ENCODE peak calls at places on chromosomes 12 and 14, in six cellular contexts. L is HCT116, I is PC-3, A is GM23248, J is neural progenitor cell, U is hepatocyte. S is an unnamed sample.

GRCh38 chr12:64010069-64010686 is 165.7 kb downstream of the SRGAP1 start:
- DNase-seq in L (no peak), I (peak; percentile 85), A (peak; percentile 86), J (no peak), U (no peak), S (no peak)

GRCh38 chr12:32501835-32502333 is 102.5 kb downstream of the FGD4 start:
- DNase-seq in L (no peak), I (no peak), A (peak; percentile 72), J (peak; percentile 98), U (peak; percentile 78), S (no peak)

GRCh38 chr14:92926180-92926845 is 3.4 kb downstream of the CHGA start:
- DNase-seq in L (no peak), I (no peak), A (no peak), J (no peak), U (no peak), S (no peak)

GRCh38 chr14:99035712-99036593 is 236.0 kb downstream of the BCL11B start:
- DNase-seq in L (peak; percentile 19), I (peak; percentile 53), A (peak; percentile 99), J (peak; percentile 86), U (peak; percentile 88), S (no peak)

GRCh38 chr14:80535171-80535570 is 323.9 kb upstream of the DIO2 start:
- DNase-seq in L (no peak), I (no peak), A (no peak), J (no peak), U (peak; percentile 8), S (no peak)

GRCh38 chr12:68374315-68374982 is 42.3 kb upstream of the MDM1 start:
- DNase-seq in L (no peak), I (peak; percentile 70), A (no peak), J (no peak), U (no peak), S (no peak)

GRCh38 chr14:68789798-68790655 is 2.8 kb downstream of the ZFP36L1 start:
- DNase-seq in L (no peak), I (no peak), A (peak; percentile 66), J (peak; percentile 26), U (peak; percentile 48), S (no peak)

GRCh38 chr14:90816686-90817436 is 631 bp upstream of the TTC7B start:
- DNase-seq in L (no peak), I (no peak), A (no peak), J (no peak), U (no peak), S (no peak)

GRCh38 chr12:109930028-109930800 is 30.1 kb downstream of the TCHP start:
- DNase-seq in L (no peak), I (no peak), A (no peak), J (no peak), U (no peak), S (no peak)

GRCh38 chr14:99410019-99410418 is 70.6 kb downstream of the SETD3 start:
- DNase-seq in L (no peak), I (no peak), A (no peak), J (no peak), U (no peak), S (no peak)

GRCh38 chr14:63717704-63718103 is 10.2 kb downstream of the SGPP1 start:
- DNase-seq in L (peak; percentile 26), I (peak; percentile 23), A (peak; percentile 61), J (peak; percentile 12), U (no peak), S (peak; percentile 67)

GRCh38 chr14:54647378-54647777 is 80.5 kb downstream of the SAMD4A start:
- DNase-seq in L (no peak), I (peak; percentile 52), A (no peak), J (no peak), U (no peak), S (no peak)

GRCh38 chr14:68719634-68720384 is 73.1 kb downstream of the ZFP36L1 start:
- DNase-seq in L (no peak), I (no peak), A (no peak), J (no peak), U (no peak), S (no peak)

GRCh38 chr14:24368562-24369252 is 723 bp downstream of the NFATC4 start:
- DNase-seq in L (no peak), I (no peak), A (peak; percentile 90), J (peak; percentile 91), U (peak; percentile 90), S (peak; percentile 53)

GRCh38 chr12:67366530-67367196 is 97.5 kb downstream of the CAND1 start:
- DNase-seq in L (no peak), I (peak; percentile 9), A (peak; percentile 87), J (no peak), U (no peak), S (no peak)

GRCh38 chr14:88168498-88169165 is 154.4 kb downstream of the KCNK10 start:
- DNase-seq in L (no peak), I (peak; percentile 61), A (peak; percentile 54), J (peak; percentile 36), U (peak; percentile 44), S (peak; percentile 50)

GRCh38 chr12:68915055-68915454 is 17.9 kb downstream of the CPM start:
- DNase-seq in L (no peak), I (peak; percentile 59), A (peak; percentile 95), J (no peak), U (no peak), S (no peak)

DNA sequence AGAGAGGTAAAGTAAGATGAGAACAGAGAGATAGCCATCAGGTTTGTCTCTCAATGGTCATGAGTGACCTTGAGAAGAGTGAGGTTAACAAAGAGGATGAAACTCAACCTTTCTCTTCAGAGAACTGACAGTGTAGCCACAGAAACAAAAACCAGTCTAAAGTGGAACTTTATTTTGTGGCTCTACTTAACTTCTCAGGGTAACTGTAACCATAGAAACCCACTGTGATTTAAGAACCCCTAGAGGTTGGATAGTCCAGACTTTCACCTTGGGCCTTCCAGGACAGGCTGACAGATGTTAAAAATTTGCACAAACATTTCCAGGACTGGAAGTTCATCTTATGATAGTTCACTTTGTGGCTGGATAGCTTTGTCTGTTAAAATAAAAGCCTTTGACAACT is 48.5 kb downstream of the ATP23 start:
- DNase-seq in L (no peak), I (no peak), A (no peak), J (no peak), U (no peak), S (no peak)
- H4K20me1 ChIP-seq in L (no peaks in the 10 kb centered on the region), I (no peaks in the 10 kb centered on the region), A (no peaks in the 10 kb centered on the region), J (no peaks in the 10 kb centered on the region), U (no peaks in the 10 kb centered on the region), S (no peaks in the 10 kb centered on the region)

GRCh38 chr14:56121786-56122185 is 3.6 kb downstream of the PELI2 start:
- DNase-seq in L (no peak), I (no peak), A (no peak), J (no peak), U (no peak), S (no peak)

GRCh38 chr14:56126514-56126913 is 8.3 kb downstream of the PELI2 start:
- DNase-seq in L (no peak), I (no peak), A (no peak), J (no peak), U (no peak), S (no peak)

GRCh38 chr14:56125772-56126411 is 7.7 kb downstream of the PELI2 start:
- DNase-seq in L (no peak), I (no peak), A (no peak), J (no peak), U (no peak), S (no peak)

GRCh38 chr14:56122306-56122705 is 4.1 kb downstream of the PELI2 start:
- DNase-seq in L (no peak), I (no peak), A (peak; percentile 37), J (no peak), U (no peak), S (no peak)

DNA sequence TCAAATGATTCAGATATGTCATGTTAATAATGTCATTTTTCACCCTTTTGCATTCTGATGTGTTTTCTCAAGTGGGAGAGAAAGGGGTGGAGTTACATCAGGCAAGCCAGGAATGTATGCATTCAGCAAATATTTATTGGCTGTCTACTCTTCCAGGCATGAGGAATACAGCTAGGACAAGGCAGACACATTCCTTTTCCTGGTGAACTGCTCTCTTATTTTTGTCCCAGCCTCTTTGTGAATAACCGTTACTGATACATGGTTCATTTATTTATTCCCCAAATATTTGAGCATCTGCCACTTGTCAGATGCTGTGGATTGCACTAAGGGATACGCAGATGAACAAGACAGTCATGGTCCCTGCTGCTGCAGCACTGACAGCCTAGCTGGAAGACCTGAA is 6.1 kb downstream of the PELI2 start:
- DNase-seq in L (no peak), I (no peak), A (peak; percentile 23), J (no peak), U (no peak), S (no peak)
- TF ChIP-seq EZH2phosphoT487 in L (no peak), I (no peak), A (no peak), J (no peak), U (no peak), S (no peak)

GRCh38 chr14:59627011-59627520 is 50.5 kb upstream of the CCDC175 start:
- DNase-seq in L (no peak), I (no peak), A (no peak), J (no peak), U (no peak), S (no peak)

GRCh38 chr14:59630281-59630963 is 53.8 kb upstream of the CCDC175 start:
- DNase-seq in L (no peak), I (no peak), A (peak; percentile 30), J (peak; percentile 82), U (peak; percentile 32), S (no peak)

GRCh38 chr14:59632381-59632780 is 55.8 kb upstream of the CCDC175 start:
- DNase-seq in L (peak; percentile 33), I (peak; percentile 87), A (peak; percentile 40), J (peak; percentile 74), U (peak; percentile 55), S (peak; percentile 15)

GRCh38 chr14:59631237-59631636 is 54.6 kb upstream of the CCDC175 start:
- DNase-seq in L (no peak), I (peak; percentile 58), A (peak; percentile 7), J (peak; percentile 61), U (no peak), S (peak; percentile 2)

DNA sequence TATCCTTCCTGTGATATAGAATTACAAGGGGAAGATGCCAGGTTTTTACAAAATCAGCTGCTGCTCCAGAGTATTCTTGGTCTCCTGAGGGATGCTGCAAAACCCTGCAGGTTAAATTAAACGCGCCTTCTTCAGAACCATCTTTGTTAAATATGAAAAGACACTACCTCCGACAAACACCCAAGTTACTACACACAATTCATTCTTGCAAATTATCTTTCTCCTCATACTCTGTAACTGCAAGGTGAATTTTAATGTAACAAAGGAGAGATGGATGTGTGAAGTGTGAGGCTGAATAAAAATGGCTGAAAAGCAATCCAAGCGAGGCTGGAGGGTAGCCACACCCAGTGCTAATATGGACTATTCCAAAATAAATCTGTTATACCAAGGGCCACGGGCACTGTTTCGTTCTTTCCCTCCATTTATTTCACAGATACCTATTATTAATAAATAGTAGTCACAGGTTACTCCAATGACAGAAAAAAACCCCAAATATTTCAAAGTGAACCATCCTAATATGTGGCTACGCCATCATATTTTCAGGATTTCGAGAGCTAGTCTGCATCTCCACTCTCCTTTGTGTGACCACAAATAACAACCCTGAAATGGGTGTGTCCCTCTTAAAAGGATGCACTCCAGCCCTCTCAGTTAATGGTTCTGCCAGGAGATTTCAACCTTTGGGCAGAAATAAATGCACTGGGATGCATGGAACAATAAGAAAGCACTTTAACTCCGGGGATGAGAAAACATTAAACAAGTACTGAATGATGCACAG is 53.0 kb upstream of the CCDC175 start:
- DNase-seq in L (no peak), I (no peak), A (no peak), J (no peak), U (no peak), S (no peak)
- H3K4me2 ChIP-seq in L (no peak overlapping the region), I (no peak overlapping the region), A (no peak overlapping the region), J (peak overlapping the region; percentile 96), U (peak overlapping the region; percentile 93), S (no peak overlapping the region)

DNA sequence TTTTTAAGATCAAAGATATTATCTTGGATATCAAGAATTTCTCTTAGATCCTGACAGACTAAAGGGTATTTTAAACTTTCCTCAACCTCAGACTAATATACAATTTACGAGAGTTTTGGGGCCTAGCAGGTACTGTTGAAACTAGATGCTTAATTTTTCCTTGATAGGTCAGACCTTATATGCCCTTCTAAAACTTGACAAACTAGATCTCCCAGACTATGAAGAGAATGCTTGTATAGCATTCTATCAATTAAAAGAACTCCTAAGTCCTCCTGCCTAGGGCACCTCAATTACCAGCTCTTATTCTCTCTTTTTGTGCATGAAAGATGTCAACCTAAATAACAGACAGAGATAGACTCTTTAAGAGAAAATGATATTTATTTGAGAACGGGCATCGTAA is 60.4 kb upstream of the TRIM9 start:
- DNase-seq in L (no peak), I (peak; percentile 26), A (no peak), J (no peak), U (no peak), S (no peak)
- H4K20me1 ChIP-seq in L (no peaks in the 10 kb centered on the region), I (no peaks in the 10 kb centered on the region), A (no peaks in the 10 kb centered on the region), J (no peaks in the 10 kb centered on the region), U (no peaks in the 10 kb centered on the region), S (no peaks in the 10 kb centered on the region)

S was measured in OCI-LY7.